ENCODE peak calls at places on chromosomes 3 and 15, in seven cellular contexts. W, Z, Y, N, I, X and P are unnamed samples.

GRCh38 chr3:197308591-197308990 is 10.2 kb upstream of the DLG1 start:
- DNase-seq in W (no peak), Z (no peak), Y (no peak), N (no peak), I (no peak), X (no peak), P (no peak)

GRCh38 chr15:51366911-51367310 is 25.5 kb downstream of the GLDN start:
- DNase-seq in W (no peak), Z (peak), Y (no peak), N (no peak), I (no peak), X (peak), P (peak)

GRCh38 chr3:58039609-58040008 is 31.4 kb downstream of the FLNB start:
- DNase-seq in W (no peak), Z (no peak), Y (no peak), N (peak), I (no peak), X (no peak), P (no peak)

GRCh38 chr3:187242435-187242834 is 45.1 kb downstream of the RTP1 start:
- DNase-seq in W (no peak), Z (no peak), Y (no peak), N (no peak), I (no peak), X (no peak), P (no peak)

GRCh38 chr3:121574449-121574848 is 6.7 kb downstream of the ARGFX start:
- DNase-seq in W (peak), Z (peak), Y (peak), N (no peak), I (no peak), X (peak), P (no peak)

GRCh38 chr3:123733805-123734526 is 149.1 kb upstream of the HACD2 start:
- DNase-seq in W (peak), Z (no peak), Y (no peak), N (no peak), I (no peak), X (no peak), P (no peak)

GRCh38 chr3:11155341-11156025 is 1.2 kb downstream of the HRH1 start:
- DNase-seq in W (peak), Z (peak), Y (peak), N (peak), I (peak), X (peak), P (peak)

GRCh38 chr3:102605146-102605545 is 170.3 kb downstream of the ZPLD1 start:
- DNase-seq in W (no peak), Z (no peak), Y (no peak), N (no peak), I (no peak), X (no peak), P (no peak)

GRCh38 chr3:11584570-11584969 is 59.1 kb downstream of the VGLL4 start:
- DNase-seq in W (no peak), Z (no peak), Y (no peak), N (no peak), I (no peak), X (no peak), P (no peak)

GRCh38 chr15:35713733-35714132 is 167.8 kb upstream of the DPH6 start:
- DNase-seq in W (no peak), Z (no peak), Y (peak), N (no peak), I (peak), X (no peak), P (no peak)

GRCh38 chr15:65101418-65101890 is 13.5 kb downstream of the UBAP1L start:
- DNase-seq in W (peak), Z (peak), Y (peak), N (peak), I (peak), X (peak), P (no peak)

GRCh38 chr3:183178833-183179549 is 16.5 kb upstream of the LAMP3 start:
- DNase-seq in W (no peak), Z (peak), Y (no peak), N (no peak), I (peak), X (peak), P (no peak)

GRCh38 chr15:40046721-40047412 is 7.9 kb upstream of the SRP14 start:
- DNase-seq in W (no peak), Z (no peak), Y (no peak), N (peak), I (peak), X (no peak), P (no peak)

GRCh38 chr3:98784666-98785600 is 21.8 kb downstream of the ST3GAL6 start:
- DNase-seq in W (peak), Z (no peak), Y (no peak), N (no peak), I (peak), X (no peak), P (no peak)

GRCh38 chr3:156298938-156299337 is 178.6 kb downstream of the KCNAB1 start:
- DNase-seq in W (no peak), Z (peak), Y (no peak), N (peak), I (no peak), X (peak), P (no peak)

GRCh38 chr15:74127954-74128784 is 2.2 kb upstream of the ISLR2 start:
- DNase-seq in W (no peak), Z (no peak), Y (no peak), N (no peak), I (no peak), X (no peak), P (no peak)

GRCh38 chr3:194532591-194532990 is 45.8 kb upstream of the ATP13A3 start:
- DNase-seq in W (no peak), Z (no peak), Y (no peak), N (no peak), I (no peak), X (no peak), P (no peak)

GRCh38 chr3:14876942-14877341 is 58.2 kb downstream of the FGD5 start:
- DNase-seq in W (no peak), Z (peak), Y (no peak), N (peak), I (peak), X (peak), P (peak)

GRCh38 chr15:99123706-99124451 is 19.0 kb downstream of the SYNM start:
- DNase-seq in W (peak), Z (peak), Y (peak), N (peak), I (peak), X (peak), P (peak)
- TF ChIP-seq POLR2A in W (no peak), Z (no peak), Y (no peak), N (no peak), I (no peak), X (no peak), P (no peak)

GRCh38 chr3:6180171-6180570 is 680.7 kb upstream of the GRM7 start:
- DNase-seq in W (no peak), Z (no peak), Y (no peak), N (no peak), I (no peak), X (no peak), P (no peak)

GRCh38 chr3:6177417-6177816 is 683.5 kb upstream of the GRM7 start:
- DNase-seq in W (no peak), Z (no peak), Y (no peak), N (no peak), I (no peak), X (no peak), P (no peak)

GRCh38 chr3:6182909-6183308 is 678.0 kb upstream of the GRM7 start:
- DNase-seq in W (no peak), Z (no peak), Y (no peak), N (no peak), I (no peak), X (no peak), P (no peak)

DNA sequence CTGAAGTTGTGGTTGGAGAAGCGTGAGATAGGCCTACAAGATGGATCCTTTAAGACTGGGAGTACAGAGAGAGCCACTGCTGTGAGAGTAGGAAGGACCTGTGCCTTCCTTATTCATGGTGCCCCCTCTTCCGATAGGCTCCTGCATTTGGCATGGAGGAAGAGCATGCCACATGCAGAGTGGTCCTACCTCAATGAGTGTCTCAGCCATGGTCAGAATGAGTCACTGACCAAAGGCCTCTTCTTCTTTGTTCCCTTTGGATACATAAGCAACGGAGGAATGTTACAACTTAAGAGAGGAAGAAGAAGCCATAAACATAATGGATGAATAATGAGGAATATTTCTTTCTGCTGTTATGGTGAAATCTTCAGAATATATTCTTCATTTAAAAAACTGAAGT is 681.2 kb upstream of the GRM7 start:
- DNase-seq in W (no peak), Z (no peak), Y (no peak), N (no peak), I (no peak), X (no peak), P (no peak)
- H3K27ac ChIP-seq in W (no peak), Z (no peak), Y (no peak), N (no peak), I (no peak), X (no peak), P (no peak)

GRCh38 chr15:84828433-84828908 is 11.3 kb downstream of the ALPK3 start:
- DNase-seq in W (no peak), Z (no peak), Y (no peak), N (peak), I (no peak), X (no peak), P (no peak)
- TF ChIP-seq POLR2AphosphoS5 in W (no peak), Z (no peak), Y (no peak), N (peak), I (no peak), X (no peak), P (no peak)

GRCh38 chr15:32722126-32722525 is 4.3 kb downstream of the GREM1 start:
- DNase-seq in W (no peak), Z (no peak), Y (no peak), N (no peak), I (no peak), X (no peak), P (no peak)
- TF ChIP-seq POLR2A in W (no peak), Z (no peak), Y (no peak), N (no peak), I (no peak), X (no peak), P (no peak)

DNA sequence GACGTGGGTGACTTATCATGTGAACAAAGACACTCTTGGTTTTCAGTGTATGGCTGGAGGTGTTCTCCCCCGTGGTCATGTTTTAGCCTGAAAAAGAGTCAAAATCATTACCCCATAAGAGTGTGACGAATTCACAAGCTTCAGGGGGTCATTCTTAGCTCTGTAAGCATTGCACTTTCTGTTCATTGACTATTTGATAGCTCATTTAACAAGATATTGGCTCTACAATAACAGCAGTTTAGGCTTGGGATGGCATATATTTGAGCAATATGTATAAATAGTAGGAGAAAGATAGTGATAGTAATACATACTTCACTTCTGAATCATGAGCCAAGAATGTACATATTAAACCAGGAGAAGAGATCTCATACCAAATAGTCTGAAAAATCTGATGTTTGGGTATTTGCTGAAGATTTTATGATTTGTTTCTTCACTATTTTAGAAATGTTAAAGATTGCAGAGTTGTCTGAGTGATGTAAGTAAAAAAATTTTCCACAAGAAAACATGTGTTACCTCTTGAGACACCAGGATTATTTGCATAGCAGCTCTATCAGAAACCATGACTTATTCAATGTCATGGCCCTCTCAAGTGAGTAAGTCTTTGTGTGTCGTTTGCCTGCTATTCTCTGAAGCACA is 996.0 kb downstream of the OTOL1 start:
- DNase-seq in W (no peak), Z (no peak), Y (no peak), N (no peak), I (no peak), X (no peak), P (no peak)
- H3K27ac ChIP-seq in W (no peak), Z (no peak), Y (no peak), N (no peak), I (no peak), X (no peak), P (no peak)

GRCh38 chr15:38563723-38564519 is 693 bp downstream of the RASGRP1 start:
- DNase-seq in W (no peak), Z (peak), Y (peak), N (no peak), I (peak), X (peak), P (peak)
- TF ChIP-seq POLR2AphosphoS5 in W (no peak), Z (no peak), Y (no peak), N (no peak), I (no peak), X (no peak), P (no peak)

GRCh38 chr3:45062697-45063070 is 36.6 kb downstream of the CLEC3B start:
- DNase-seq in W (no peak), Z (no peak), Y (no peak), N (no peak), I (no peak), X (no peak), P (no peak)

GRCh38 chr3:45065373-45065720 is 39.2 kb downstream of the CLEC3B start:
- DNase-seq in W (no peak), Z (no peak), Y (no peak), N (no peak), I (no peak), X (no peak), P (no peak)

GRCh38 chr3:45066109-45066801 is 40.2 kb downstream of the CLEC3B start:
- DNase-seq in W (no peak), Z (no peak), Y (no peak), N (no peak), I (no peak), X (no peak), P (no peak)

GRCh38 chr3:45067486-45067885 is 41.4 kb downstream of the CLEC3B start:
- DNase-seq in W (no peak), Z (no peak), Y (no peak), N (no peak), I (no peak), X (no peak), P (no peak)

DNA sequence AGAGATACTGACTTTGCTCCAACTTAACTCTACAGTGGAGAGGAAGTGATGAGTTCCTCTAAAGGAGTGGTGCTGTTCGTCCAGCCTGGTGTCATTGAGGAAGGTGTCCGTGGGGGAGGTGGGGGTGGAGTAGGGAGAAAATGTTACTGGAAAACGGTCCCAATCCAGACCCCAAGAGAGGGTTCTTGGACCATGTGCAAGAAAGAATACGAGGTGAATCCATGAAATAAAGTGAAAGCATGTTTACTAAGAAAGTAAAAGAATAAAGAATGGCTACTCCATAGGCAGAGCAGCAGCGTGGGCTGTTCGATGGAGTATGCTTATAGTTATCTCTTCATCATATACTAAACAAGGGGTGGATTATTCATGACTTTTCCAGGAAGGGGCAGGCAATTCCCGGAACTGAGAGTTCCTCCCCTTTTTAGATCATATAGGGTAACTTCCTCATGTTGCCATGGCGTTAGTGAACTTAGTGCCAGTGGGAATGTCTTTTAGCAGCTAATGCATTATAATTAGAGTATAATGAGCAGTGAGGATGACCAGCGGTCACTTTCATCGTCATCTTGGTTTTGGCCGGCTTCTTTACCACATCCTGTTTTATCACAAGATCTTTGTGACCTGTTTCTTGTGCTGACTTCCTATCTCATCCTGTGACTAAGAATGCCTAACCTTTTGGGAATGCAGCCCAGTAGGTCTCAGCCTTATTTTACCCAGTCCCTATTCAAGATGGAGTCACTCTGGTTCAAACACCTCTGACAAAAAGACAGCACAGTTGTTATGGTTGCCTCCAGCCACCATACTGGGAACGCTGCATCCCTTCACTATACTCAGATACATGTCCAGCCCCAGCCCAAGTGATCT is 38.6 kb downstream of the CLEC3B start:
- DNase-seq in W (no peak), Z (no peak), Y (peak), N (no peak), I (peak), X (no peak), P (no peak)
- TF ChIP-seq POLR2A in W (no peak), Z (no peak), Y (no peak), N (no peak), I (no peak), X (no peak), P (no peak)

GRCh38 chr3:71252466-71252865 is 331.1 kb downstream of the FOXP1 start:
- DNase-seq in W (no peak), Z (no peak), Y (no peak), N (no peak), I (no peak), X (no peak), P (no peak)
- H3K27ac ChIP-seq in W (no peak), Z (no peak), Y (no peak), N (no peak), I (peak), X (no peak), P (peak)

GRCh38 chr15:37050345-37050744 is 50.0 kb downstream of the MEIS2 start:
- DNase-seq in W (no peak), Z (no peak), Y (no peak), N (no peak), I (no peak), X (no peak), P (no peak)

GRCh38 chr15:37054336-37054735 is 46.0 kb downstream of the MEIS2 start:
- DNase-seq in W (no peak), Z (no peak), Y (no peak), N (no peak), I (no peak), X (no peak), P (no peak)

GRCh38 chr15:37055481-37055880 is 44.9 kb downstream of the MEIS2 start:
- DNase-seq in W (no peak), Z (no peak), Y (no peak), N (no peak), I (no peak), X (no peak), P (no peak)

GRCh38 chr15:37056168-37056893 is 44.0 kb downstream of the MEIS2 start:
- DNase-seq in W (no peak), Z (no peak), Y (no peak), N (peak), I (peak), X (no peak), P (no peak)

GRCh38 chr15:37053070-37053653 is 47.2 kb downstream of the MEIS2 start:
- DNase-seq in W (no peak), Z (no peak), Y (no peak), N (no peak), I (no peak), X (no peak), P (no peak)
- TF ChIP-seq POLR2AphosphoS5 in W (no peak), Z (no peak), Y (no peak), N (no peak), I (no peak), X (no peak), P (no peak)